ENCODE peak calls at places on chromosome 18, in six cellular contexts. A is fibroblast of lung, S is GM23338, Z is endothelial cell of umbilical vein, G is PC-9, T is neural progenitor cell. M is an unnamed sample. For H3K4me1, the result is how much of the 10 kb centered on the place peaks cover.

GRCh38 chr18:51429644-51430043 is 232.2 kb upstream of the MEX3C start:
- DNase-seq in A (no peak), S (no peak), Z (no peak), G (no peak), T (no peak), M (no peak)

GRCh38 chr18:24910217-24910616 is 441.7 kb downstream of the ZNF521 start:
- DNase-seq in A (no peak), S (no peak), Z (no peak), G (no peak), T (no peak), M (no peak)

GRCh38 chr18:43010611-43011010 is 104.9 kb downstream of the RIT2 start:
- DNase-seq in A (no peak), S (no peak), Z (no peak), G (no peak), T (no peak), M (no peak)

GRCh38 chr18:48928787-48929186 is 22.0 kb downstream of the SMAD7 start:
- DNase-seq in A (peak), S (no peak), Z (peak), G (no peak), T (peak), M (peak)

GRCh38 chr18:61608306-61608705 is 275.1 kb downstream of the CDH20 start:
- DNase-seq in A (no peak), S (no peak), Z (peak), G (no peak), T (no peak), M (no peak)

GRCh38 chr18:68713131-68713530 is 1.8 kb downstream of the TMX3 start:
- DNase-seq in A (no peak), S (peak), Z (no peak), G (no peak), T (no peak), M (no peak)

GRCh38 chr18:13577091-13577697 is 149.2 kb downstream of the FAM210A start:
- DNase-seq in A (no peak), S (no peak), Z (no peak), G (no peak), T (no peak), M (no peak)

GRCh38 chr18:31244737-31245432 is 73.1 kb upstream of the DSG1 start:
- DNase-seq in A (no peak), S (no peak), Z (peak), G (peak), T (peak), M (no peak)

GRCh38 chr18:26458526-26459232 is 89.7 kb downstream of the KCTD1 start:
- DNase-seq in A (peak), S (no peak), Z (peak), G (no peak), T (no peak), M (no peak)

GRCh38 chr18:48324651-48325050 is 84.5 kb downstream of the ZBTB7C start:
- DNase-seq in A (no peak), S (no peak), Z (no peak), G (no peak), T (no peak), M (no peak)

GRCh38 chr18:48680871-48681270 is 142.0 kb downstream of the CTIF start:
- DNase-seq in A (no peak), S (no peak), Z (peak), G (no peak), T (peak), M (no peak)

GRCh38 chr18:49846718-49847470 is 33.6 kb upstream of the ACAA2 start:
- DNase-seq in A (no peak), S (no peak), Z (no peak), G (no peak), T (no peak), M (no peak)

DNA sequence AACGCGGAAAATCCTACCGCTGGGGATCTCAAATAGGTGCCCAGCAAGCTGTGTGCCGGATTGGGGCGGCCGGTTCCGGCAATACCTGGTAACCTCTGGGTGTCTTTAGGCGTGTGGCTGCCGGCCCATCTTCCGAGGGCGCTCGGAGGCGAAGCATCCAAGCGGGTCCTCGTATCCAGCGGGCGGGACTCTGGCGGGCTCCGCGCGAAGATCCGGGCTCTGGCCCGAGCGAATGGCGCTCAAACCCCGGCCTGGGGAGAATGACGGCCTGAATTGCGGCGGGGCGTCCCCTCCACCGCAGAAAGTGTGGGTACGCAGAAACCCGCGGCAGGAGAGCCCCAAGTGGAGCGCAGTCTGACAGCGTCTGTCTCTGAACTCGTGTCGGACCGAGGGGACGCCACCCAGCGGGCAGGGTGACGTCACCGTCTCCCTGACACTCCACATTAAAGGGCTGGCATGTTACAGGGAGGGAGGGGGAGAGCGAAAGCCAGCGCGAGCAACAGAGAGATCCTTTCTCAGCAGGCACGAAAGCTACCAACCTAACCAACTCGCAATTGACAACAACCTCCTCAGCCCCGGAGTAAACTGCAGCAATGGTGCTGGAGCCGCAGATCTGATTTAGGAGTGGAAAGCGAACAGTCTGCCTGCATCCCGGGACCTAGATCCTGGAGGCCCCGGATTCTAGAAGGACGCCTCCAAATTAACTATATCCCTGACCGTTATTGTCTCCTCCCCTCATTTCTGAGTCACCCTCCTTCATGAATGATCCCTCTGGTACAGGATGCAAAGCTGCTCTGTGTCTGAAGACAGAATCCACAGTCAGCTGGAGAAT is at the start of gene SKOR2:
- DNase-seq in A (no peak), S (peak), Z (no peak), G (no peak), T (peak), M (no peak)
- TF ChIP-seq EZH2 in A (peak), S (peak), Z (peak), G (no peak), T (peak), M (no peak)

GRCh38 chr18:9106800-9107574 is 4.5 kb downstream of the NDUFV2 start:
- DNase-seq in A (no peak), S (no peak), Z (no peak), G (no peak), T (peak), M (peak)

GRCh38 chr18:9103488-9103887 is 989 bp downstream of the NDUFV2 start:
- DNase-seq in A (peak), S (no peak), Z (peak), G (peak), T (no peak), M (peak)

GRCh38 chr18:9106094-9106493 is 3.6 kb downstream of the NDUFV2 start:
- DNase-seq in A (no peak), S (no peak), Z (no peak), G (no peak), T (no peak), M (peak)

GRCh38 chr18:9104244-9104901 is 1.9 kb downstream of the NDUFV2 start:
- DNase-seq in A (no peak), S (no peak), Z (peak), G (peak), T (no peak), M (peak)

DNA sequence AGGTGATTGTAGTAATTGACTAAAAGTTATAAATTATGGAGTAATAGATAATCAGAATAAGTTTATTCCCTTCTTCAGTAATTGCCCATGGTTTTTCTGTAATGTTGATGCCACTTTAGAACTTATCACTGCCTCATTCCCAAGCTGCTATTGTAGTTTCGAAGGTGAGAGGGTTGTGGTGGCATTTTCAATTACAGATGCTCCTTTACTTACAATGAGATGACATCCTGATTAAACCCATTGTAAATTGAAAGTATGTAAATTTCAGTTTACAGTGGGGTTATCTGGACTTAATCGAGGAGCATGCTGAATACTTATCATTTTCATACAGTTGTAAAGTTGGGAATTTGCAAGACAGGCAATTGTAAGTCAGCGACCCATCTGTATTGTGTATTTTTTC is 2.9 kb downstream of the NDUFV2 start:
- DNase-seq in A (no peak), S (no peak), Z (no peak), G (no peak), T (no peak), M (peak)
- H3K4me1 ChIP-seq in A (under half), S (half or more), Z (under half), G (under half), T (half or more), M (under half)

DNA sequence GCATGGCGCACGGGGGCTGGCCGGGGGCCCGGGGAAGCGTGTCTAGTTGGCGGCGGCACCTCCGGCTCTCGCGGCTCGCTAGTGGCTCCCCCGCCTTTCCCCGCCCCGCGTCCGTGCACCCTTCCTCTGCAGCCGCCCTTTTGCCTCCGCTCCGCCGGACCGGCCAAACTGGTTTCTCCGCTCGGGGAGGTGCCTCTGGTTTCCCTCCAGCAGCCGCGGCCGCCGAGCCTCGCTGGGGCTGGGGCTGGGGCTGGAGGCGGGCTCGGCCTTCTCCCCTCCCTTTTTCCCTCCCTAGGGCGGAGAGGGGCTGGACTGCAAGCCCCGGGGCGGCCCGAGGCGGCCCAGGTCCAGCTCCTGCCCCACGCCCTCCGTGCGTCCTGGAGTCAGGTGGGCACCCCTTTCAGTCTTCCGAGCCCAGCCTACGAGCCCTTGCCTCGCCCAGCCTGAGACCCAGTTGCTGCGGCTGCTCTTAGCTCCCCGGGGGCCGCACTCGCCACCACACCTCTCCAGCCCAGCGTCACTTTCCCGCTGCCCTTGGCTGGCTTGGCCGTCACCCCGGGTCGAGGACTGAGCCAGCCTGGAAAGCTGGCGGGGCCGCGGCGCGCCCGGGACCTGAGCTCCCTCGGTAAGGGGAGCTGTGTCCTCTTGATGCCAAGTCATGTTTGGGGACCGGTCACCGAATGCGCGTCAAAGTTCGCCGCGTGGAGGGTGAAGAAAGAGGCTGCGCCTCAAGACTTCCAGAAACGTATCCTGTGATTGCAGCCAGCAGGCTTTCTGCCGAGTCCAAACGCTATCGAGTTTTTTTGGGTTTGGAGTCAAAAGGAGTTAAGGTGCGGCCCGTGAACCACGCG is at the start of gene ATP8B1:
- DNase-seq in A (peak), S (peak), Z (peak), G (peak), T (peak), M (no peak)
- TF ChIP-seq EZH2 in A (no peak), S (peak), Z (no peak), G (no peak), T (no peak), M (no peak)

GRCh38 chr18:22195052-22195451 is 25.7 kb downstream of the GATA6 start:
- DNase-seq in A (no peak), S (no peak), Z (no peak), G (no peak), T (no peak), M (no peak)

GRCh38 chr18:22199005-22199404 is 29.6 kb downstream of the GATA6 start:
- DNase-seq in A (no peak), S (no peak), Z (peak), G (no peak), T (no peak), M (no peak)

GRCh38 chr18:22197668-22198067 is 28.3 kb downstream of the GATA6 start:
- DNase-seq in A (no peak), S (no peak), Z (peak), G (no peak), T (no peak), M (no peak)

GRCh38 chr18:22200611-22201225 is 31.3 kb downstream of the GATA6 start:
- DNase-seq in A (no peak), S (peak), Z (no peak), G (no peak), T (no peak), M (no peak)

DNA sequence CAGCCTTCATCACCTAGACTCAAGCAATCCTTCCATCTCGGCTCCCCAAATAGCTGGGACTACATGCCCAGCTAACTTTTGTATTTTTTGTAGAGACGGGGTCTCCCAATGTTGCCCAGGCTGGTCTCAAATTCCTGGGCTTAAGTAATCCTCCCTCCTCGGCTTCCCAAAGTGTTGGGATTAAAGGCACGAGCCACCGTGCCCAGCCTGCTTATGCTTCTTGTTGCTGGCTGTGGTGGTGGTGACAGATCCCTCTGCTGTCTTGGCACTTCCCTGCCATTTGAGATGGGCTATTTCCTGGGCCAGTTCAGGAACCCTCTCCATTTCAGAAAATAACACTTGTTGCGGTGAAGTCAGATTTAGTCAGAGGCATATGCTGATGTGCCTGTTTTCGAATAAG is 28.8 kb downstream of the GATA6 start:
- DNase-seq in A (no peak), S (no peak), Z (no peak), G (no peak), T (no peak), M (no peak)
- H3K4me1 ChIP-seq in A (under half), S (under half), Z (under half), G (under half), T (under half), M (under half)

GRCh38 chr18:78980777-78981651 is 1.4 kb downstream of the SALL3 start:
- DNase-seq in A (no peak), S (peak), Z (no peak), G (no peak), T (peak), M (no peak)
- TF ChIP-seq EZH2 in A (peak), S (peak), Z (peak), G (no peak), T (peak), M (no peak)

GRCh38 chr18:64322189-64322588 is 173.3 kb upstream of the LINC00305 start:
- DNase-seq in A (no peak), S (no peak), Z (no peak), G (no peak), T (no peak), M (no peak)

GRCh38 chr18:64318547-64318946 is 169.7 kb upstream of the LINC00305 start:
- DNase-seq in A (no peak), S (no peak), Z (no peak), G (no peak), T (no peak), M (no peak)
- H3K4me1 ChIP-seq in A (under half), S (under half), Z (under half), G (under half), T (under half), M (under half)